ENCODE peak calls at places on chromosomes 6 and 20, in nine cellular contexts. One of them, this sample, is unnamed.

GRCh38 chr6:16623029-16623653 is 138.1 kb downstream of the ATXN1 start:
- DNase-seq in H54: no peak
- DNase-seq in A549: peak; percentile 4
- DNase-seq in lower leg skin: no peak
- DNase-seq in body of pancreas: no peak
- DNase-seq in ovary: no peak
- DNase-seq in thyroid gland: no peak
- DNase-seq in Peyer's patch: no peak
- DNase-seq in uterus: no peak
- DNase-seq in this sample: no peak

GRCh38 chr20:57481281-57481711 is 43.6 kb downstream of the CTCFL start:
- DNase-seq in H54: no peak
- DNase-seq in A549: no peak
- DNase-seq in lower leg skin: no peak
- DNase-seq in body of pancreas: no peak
- DNase-seq in ovary: peak; percentile 10
- DNase-seq in thyroid gland: no peak
- DNase-seq in Peyer's patch: peak; percentile 46
- DNase-seq in uterus: no peak
- DNase-seq in this sample: no peak

GRCh38 chr6:170403451-170403850 is 96.9 kb downstream of the FAM120B start:
- DNase-seq in H54: no peak
- DNase-seq in A549: no peak
- DNase-seq in lower leg skin: no peak
- DNase-seq in body of pancreas: no peak
- DNase-seq in ovary: no peak
- DNase-seq in thyroid gland: peak; percentile 21
- DNase-seq in Peyer's patch: no peak
- DNase-seq in uterus: no peak
- DNase-seq in this sample: no peak

GRCh38 chr6:506508-506907 is 115.0 kb downstream of the IRF4 start:
- DNase-seq in H54: no peak
- DNase-seq in A549: no peak
- DNase-seq in lower leg skin: no peak
- DNase-seq in body of pancreas: no peak
- DNase-seq in ovary: no peak
- DNase-seq in thyroid gland: no peak
- DNase-seq in Peyer's patch: no peak
- DNase-seq in uterus: no peak
- DNase-seq in this sample: no peak

GRCh38 chr6:164085086-164085485 is 670.6 kb downstream of the QKI start:
- DNase-seq in H54: no peak
- DNase-seq in A549: no peak
- DNase-seq in lower leg skin: no peak
- DNase-seq in body of pancreas: no peak
- DNase-seq in ovary: no peak
- DNase-seq in thyroid gland: no peak
- DNase-seq in Peyer's patch: no peak
- DNase-seq in uterus: no peak
- DNase-seq in this sample: no peak

GRCh38 chr20:51610111-51610510 is 67.6 kb upstream of the NFATC2 start:
- DNase-seq in H54: no peak
- DNase-seq in A549: no peak
- DNase-seq in lower leg skin: no peak
- DNase-seq in body of pancreas: no peak
- DNase-seq in ovary: no peak
- DNase-seq in thyroid gland: no peak
- DNase-seq in Peyer's patch: no peak
- DNase-seq in uterus: no peak
- DNase-seq in this sample: no peak

GRCh38 chr20:43183526-43183925 is 6.2 kb downstream of the PTPRT start:
- DNase-seq in H54: no peak
- DNase-seq in A549: no peak
- DNase-seq in lower leg skin: no peak
- DNase-seq in body of pancreas: no peak
- DNase-seq in ovary: no peak
- DNase-seq in thyroid gland: no peak
- DNase-seq in Peyer's patch: no peak
- DNase-seq in uterus: no peak
- DNase-seq in this sample: no peak

GRCh38 chr20:60752741-60753420 is 499.2 kb upstream of the CDH4 start:
- DNase-seq in H54: no peak
- DNase-seq in A549: no peak
- DNase-seq in lower leg skin: no peak
- DNase-seq in body of pancreas: no peak
- DNase-seq in ovary: peak; percentile 21
- DNase-seq in thyroid gland: peak; percentile 7
- DNase-seq in Peyer's patch: no peak
- DNase-seq in uterus: no peak
- DNase-seq in this sample: no peak

GRCh38 chr20:20580139-20580538 is 132.3 kb downstream of the RALGAPA2 start:
- DNase-seq in H54: no peak
- DNase-seq in A549: no peak
- DNase-seq in lower leg skin: no peak
- DNase-seq in body of pancreas: no peak
- DNase-seq in ovary: no peak
- DNase-seq in thyroid gland: no peak
- DNase-seq in Peyer's patch: no peak
- DNase-seq in uterus: no peak
- DNase-seq in this sample: no peak

GRCh38 chr6:145009691-145010090 is 724.6 kb downstream of the UTRN start:
- DNase-seq in H54: no peak
- DNase-seq in A549: no peak
- DNase-seq in lower leg skin: no peak
- DNase-seq in body of pancreas: no peak
- DNase-seq in ovary: no peak
- DNase-seq in thyroid gland: no peak
- DNase-seq in Peyer's patch: no peak
- DNase-seq in uterus: no peak
- DNase-seq in this sample: no peak

GRCh38 chr6:31728767-31729514 is at the start of gene DDAH2:
- DNase-seq in H54: peak; percentile 55
- DNase-seq in A549: no peak
- DNase-seq in lower leg skin: peak; percentile 82
- DNase-seq in body of pancreas: no peak
- DNase-seq in ovary: peak; percentile 62
- DNase-seq in thyroid gland: peak; percentile 29
- DNase-seq in Peyer's patch: no peak
- DNase-seq in uterus: peak; percentile 48
- DNase-seq in this sample: no peak
- TF ChIP-seq POLR2A in H54: no peak
- TF ChIP-seq POLR2A in A549: no peak
- TF ChIP-seq POLR2A in lower leg skin: no peak
- TF ChIP-seq POLR2A in body of pancreas: no peak
- TF ChIP-seq POLR2A in ovary: no peak
- TF ChIP-seq POLR2A in thyroid gland: no peak
- TF ChIP-seq POLR2A in Peyer's patch: no peak
- TF ChIP-seq POLR2A in uterus: no peak
- TF ChIP-seq POLR2A in this sample: no peak

GRCh38 chr20:3173582-3174441 is 463 bp upstream of the LZTS3 start:
- DNase-seq in H54: peak; percentile 96
- DNase-seq in A549: peak; percentile 78
- DNase-seq in lower leg skin: peak; percentile 80
- DNase-seq in body of pancreas: peak; percentile 94
- DNase-seq in ovary: peak; percentile 93
- DNase-seq in thyroid gland: peak; percentile 90
- DNase-seq in Peyer's patch: peak; percentile 95
- DNase-seq in uterus: peak; percentile 91
- DNase-seq in this sample: peak; percentile 84

GRCh38 chr20:3171391-3172125 is 1.8 kb downstream of the LZTS3 start:
- DNase-seq in H54: no peak
- DNase-seq in A549: no peak
- DNase-seq in lower leg skin: no peak
- DNase-seq in body of pancreas: no peak
- DNase-seq in ovary: no peak
- DNase-seq in thyroid gland: no peak
- DNase-seq in Peyer's patch: no peak
- DNase-seq in uterus: no peak
- DNase-seq in this sample: no peak

GRCh38 chr20:3174442-3175263 is 1.3 kb upstream of the LZTS3 start:
- DNase-seq in H54: no peak
- DNase-seq in A549: peak; percentile 61
- DNase-seq in lower leg skin: no peak
- DNase-seq in body of pancreas: no peak
- DNase-seq in ovary: no peak
- DNase-seq in thyroid gland: no peak
- DNase-seq in Peyer's patch: no peak
- DNase-seq in uterus: no peak
- DNase-seq in this sample: no peak

GRCh38 chr20:3172126-3172932 is 1.0 kb downstream of the LZTS3 start:
- DNase-seq in H54: no peak
- DNase-seq in A549: no peak
- DNase-seq in lower leg skin: no peak
- DNase-seq in body of pancreas: no peak
- DNase-seq in ovary: peak; percentile 36
- DNase-seq in thyroid gland: no peak
- DNase-seq in Peyer's patch: no peak
- DNase-seq in uterus: no peak
- DNase-seq in this sample: no peak

DNA sequence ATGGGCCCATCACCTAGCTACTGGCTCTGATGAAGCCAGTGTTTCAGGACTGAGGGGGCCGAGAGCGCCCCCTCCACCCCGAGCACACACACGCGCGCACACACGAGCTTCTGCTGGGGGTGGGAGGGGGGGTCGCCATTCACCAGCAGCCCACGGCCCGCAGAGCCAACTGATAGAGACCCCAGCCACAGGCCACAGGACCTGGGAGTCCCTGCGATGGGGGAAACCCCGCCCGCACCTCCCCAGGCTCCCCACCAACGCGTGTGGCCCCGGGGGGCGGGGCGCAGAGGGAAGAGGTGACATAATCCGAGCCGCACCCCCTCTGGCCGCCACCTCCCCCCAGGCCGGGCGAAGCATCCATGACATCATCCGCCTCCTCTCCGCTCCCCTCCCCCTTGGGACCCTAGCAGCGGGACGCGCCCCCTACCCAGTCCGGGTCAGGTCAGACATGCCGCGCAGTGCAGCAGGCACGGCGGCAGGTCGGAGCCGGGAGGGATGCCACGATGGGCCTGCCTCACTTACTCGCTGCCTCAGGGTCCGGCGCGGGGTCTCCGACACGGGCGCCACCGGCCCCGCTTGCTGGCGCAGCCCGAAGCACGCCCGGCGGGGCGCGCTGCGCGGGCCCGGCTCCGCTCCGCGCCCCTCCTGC is at the start of gene LZTS3:
- DNase-seq in H54: peak; percentile 94
- DNase-seq in A549: peak; percentile 62
- DNase-seq in lower leg skin: peak; percentile 49
- DNase-seq in body of pancreas: peak; percentile 85
- DNase-seq in ovary: peak; percentile 86
- DNase-seq in thyroid gland: peak; percentile 75
- DNase-seq in Peyer's patch: peak; percentile 87
- DNase-seq in uterus: peak; percentile 81
- DNase-seq in this sample: peak; percentile 39
- TF ChIP-seq POLR2A in H54: peak; percentile 50
- TF ChIP-seq POLR2A in A549: no peak
- TF ChIP-seq POLR2A in lower leg skin: no peak
- TF ChIP-seq POLR2A in body of pancreas: peak; percentile 60
- TF ChIP-seq POLR2A in ovary: peak; percentile 78
- TF ChIP-seq POLR2A in thyroid gland: no peak
- TF ChIP-seq POLR2A in Peyer's patch: peak; percentile 46
- TF ChIP-seq POLR2A in uterus: peak; percentile 49
- TF ChIP-seq POLR2A in this sample: no peak

GRCh38 chr20:56458227-56458821 is 10.1 kb upstream of the RTF2 start:
- DNase-seq in H54: no peak
- DNase-seq in A549: no peak
- DNase-seq in lower leg skin: no peak
- DNase-seq in body of pancreas: no peak
- DNase-seq in ovary: no peak
- DNase-seq in thyroid gland: no peak
- DNase-seq in Peyer's patch: no peak
- DNase-seq in uterus: no peak
- DNase-seq in this sample: no peak

GRCh38 chr20:56463428-56463827 is 5.0 kb upstream of the RTF2 start:
- DNase-seq in H54: no peak
- DNase-seq in A549: no peak
- DNase-seq in lower leg skin: no peak
- DNase-seq in body of pancreas: no peak
- DNase-seq in ovary: no peak
- DNase-seq in thyroid gland: no peak
- DNase-seq in Peyer's patch: no peak
- DNase-seq in uterus: no peak
- DNase-seq in this sample: no peak

GRCh38 chr20:56454754-56455153 is 13.7 kb upstream of the RTF2 start:
- DNase-seq in H54: no peak
- DNase-seq in A549: no peak
- DNase-seq in lower leg skin: no peak
- DNase-seq in body of pancreas: no peak
- DNase-seq in ovary: no peak
- DNase-seq in thyroid gland: no peak
- DNase-seq in Peyer's patch: no peak
- DNase-seq in uterus: no peak
- DNase-seq in this sample: no peak

GRCh38 chr20:56465997-56466396 is 2.4 kb upstream of the RTF2 start:
- DNase-seq in H54: no peak
- DNase-seq in A549: no peak
- DNase-seq in lower leg skin: no peak
- DNase-seq in body of pancreas: no peak
- DNase-seq in ovary: no peak
- DNase-seq in thyroid gland: no peak
- DNase-seq in Peyer's patch: no peak
- DNase-seq in uterus: no peak
- DNase-seq in this sample: no peak

DNA sequence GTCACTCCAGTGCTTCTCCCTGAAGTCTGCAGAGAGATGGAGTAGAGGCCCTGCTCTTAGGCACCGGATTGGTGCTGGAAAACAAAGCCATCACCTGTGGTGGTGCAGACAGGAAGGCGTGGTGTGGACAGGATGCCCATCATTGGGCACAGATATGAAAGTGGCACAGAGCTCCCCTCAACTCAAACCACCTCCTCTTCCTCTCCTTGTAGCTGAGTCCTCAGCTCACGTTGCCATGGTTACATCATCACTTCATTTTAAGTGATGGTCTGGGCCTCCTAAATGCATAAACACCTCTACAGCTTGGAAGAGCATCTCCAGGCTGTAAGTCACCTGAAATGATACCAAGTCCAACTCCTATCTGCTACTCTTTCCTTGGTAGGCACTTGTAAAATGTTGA is 8.0 kb upstream of the RTF2 start:
- DNase-seq in H54: no peak
- DNase-seq in A549: no peak
- DNase-seq in lower leg skin: no peak
- DNase-seq in body of pancreas: no peak
- DNase-seq in ovary: no peak
- DNase-seq in thyroid gland: no peak
- DNase-seq in Peyer's patch: no peak
- DNase-seq in uterus: no peak
- DNase-seq in this sample: no peak
- TF ChIP-seq POLR2A in H54: no peak
- TF ChIP-seq POLR2A in A549: no peak
- TF ChIP-seq POLR2A in lower leg skin: no peak
- TF ChIP-seq POLR2A in body of pancreas: no peak
- TF ChIP-seq POLR2A in ovary: no peak
- TF ChIP-seq POLR2A in thyroid gland: no peak
- TF ChIP-seq POLR2A in Peyer's patch: no peak
- TF ChIP-seq POLR2A in uterus: no peak
- TF ChIP-seq POLR2A in this sample: no peak

GRCh38 chr6:112215901-112216300 is 38.5 kb downstream of the LAMA4 start:
- DNase-seq in H54: no peak
- DNase-seq in A549: no peak
- DNase-seq in lower leg skin: no peak
- DNase-seq in body of pancreas: no peak
- DNase-seq in ovary: no peak
- DNase-seq in thyroid gland: no peak
- DNase-seq in Peyer's patch: no peak
- DNase-seq in uterus: no peak
- DNase-seq in this sample: no peak
- TF ChIP-seq POLR2A in H54: no peak
- TF ChIP-seq POLR2A in A549: no peak
- TF ChIP-seq POLR2A in lower leg skin: no peak
- TF ChIP-seq POLR2A in body of pancreas: no peak
- TF ChIP-seq POLR2A in ovary: no peak
- TF ChIP-seq POLR2A in thyroid gland: no peak
- TF ChIP-seq POLR2A in Peyer's patch: no peak
- TF ChIP-seq POLR2A in uterus: no peak
- TF ChIP-seq POLR2A in this sample: no peak

This sample was measured in prostate gland.